ENCODE peak calls at places on chromosomes 6 and 20, in four cellular contexts. B is left lung, J is neuronal stem cell, H is ascending aorta. Z is an unnamed sample. For H3K4me1, the result is how much of the 10 kb centered on the place peaks cover.

GRCh38 chr6:39018103-39018502 is 30.5 kb upstream of the GLP1R start:
- DNase-seq in B (no peak), J (no peak), H (no peak), Z (no peak)

GRCh38 chr6:16496210-16496609 is 257.8 kb downstream of the GMPR start:
- DNase-seq in B (no peak), J (no peak), H (no peak), Z (no peak)

GRCh38 chr6:18845891-18846290 is 458.7 kb downstream of the RNF144B start:
- DNase-seq in B (no peak), J (no peak), H (no peak), Z (no peak)

GRCh38 chr20:14093652-14094051 is 98.3 kb downstream of the MACROD2 start:
- DNase-seq in B (no peak), J (no peak), H (no peak), Z (no peak)

GRCh38 chr20:2118783-2119182 is 17.2 kb downstream of the STK35 start:
- DNase-seq in B (no peak), J (no peak), H (no peak), Z (no peak)

GRCh38 chr20:40797425-40797824 is 108.4 kb upstream of the MAFB start:
- DNase-seq in B (no peak), J (no peak), H (no peak), Z (no peak)

GRCh38 chr6:39189915-39190544 is 39.2 kb downstream of the KCNK5 start:
- DNase-seq in B (no peak), J (peak), H (no peak), Z (peak)

GRCh38 chr6:147204843-147205311 is 660 bp downstream of the STXBP5 start:
- DNase-seq in B (no peak), J (no peak), H (no peak), Z (no peak)

GRCh38 chr20:39699331-39699730 is 737.2 kb downstream of the DHX35 start:
- DNase-seq in B (no peak), J (no peak), H (no peak), Z (no peak)

GRCh38 chr6:20182926-20183521 is 29.2 kb downstream of the MBOAT1 start:
- DNase-seq in B (no peak), J (no peak), H (no peak), Z (peak)

GRCh38 chr6:118748311-118749062 is 97.1 kb upstream of the CEP85L start:
- DNase-seq in B (no peak), J (no peak), H (no peak), Z (peak)

GRCh38 chr6:4909063-4909645 is 94.7 kb downstream of the RPP40 start:
- DNase-seq in B (no peak), J (no peak), H (no peak), Z (no peak)

GRCh38 chr6:150770631-150771030 is 94.9 kb upstream of the MTHFD1L start:
- DNase-seq in B (no peak), J (no peak), H (no peak), Z (no peak)

GRCh38 chr6:81683928-81684327 is 68.6 kb downstream of the TENT5A start:
- DNase-seq in B (no peak), J (no peak), H (no peak), Z (no peak)

GRCh38 chr6:36963451-36964290 is 9.1 kb downstream of the PI16 start:
- DNase-seq in B (no peak), J (no peak), H (no peak), Z (no peak)

GRCh38 chr20:46850416-46850815 is 44.2 kb upstream of the EYA2 start:
- DNase-seq in B (no peak), J (no peak), H (no peak), Z (no peak)

GRCh38 chr6:113530769-113531168 is 326.4 kb upstream of the MARCKS start:
- DNase-seq in B (no peak), J (no peak), H (no peak), Z (no peak)

GRCh38 chr20:57655812-57656161 is 35.6 kb upstream of the ZBP1 start:
- DNase-seq in B (no peak), J (no peak), H (no peak), Z (no peak)

GRCh38 chr20:33689973-33690372 is 3.8 kb upstream of the E2F1 start:
- DNase-seq in B (no peak), J (no peak), H (no peak), Z (no peak)

GRCh38 chr6:98039876-98040605 is 757.0 kb upstream of the MMS22L start:
- DNase-seq in B (no peak), J (no peak), H (no peak), Z (no peak)

GRCh38 chr6:10891960-10892359 is 5.1 kb downstream of the SYCP2L start:
- DNase-seq in B (no peak), J (no peak), H (no peak), Z (no peak)

GRCh38 chr20:17421493-17421892 is 109.7 kb downstream of the BFSP1 start:
- DNase-seq in B (no peak), J (no peak), H (no peak), Z (no peak)

GRCh38 chr6:71239694-71240093 is 48.9 kb upstream of the OGFRL1 start:
- DNase-seq in B (no peak), J (no peak), H (no peak), Z (no peak)

GRCh38 chr20:46364670-46365482 is 41.5 kb downstream of the ELMO2 start:
- DNase-seq in B (no peak), J (no peak), H (no peak), Z (no peak)

GRCh38 chr6:44462797-44463770 is 75.6 kb downstream of the CDC5L start:
- DNase-seq in B (no peak), J (no peak), H (no peak), Z (no peak)

GRCh38 chr20:5133998-5134397 is 7.2 kb downstream of the CDS2 start:
- DNase-seq in B (no peak), J (no peak), H (no peak), Z (no peak)

GRCh38 chr6:116073765-116074450 is 13.2 kb upstream of the FRK start:
- DNase-seq in B (no peak), J (no peak), H (no peak), Z (no peak)

GRCh38 chr6:47004458-47004857 is 37.7 kb downstream of the ADGRF1 start:
- DNase-seq in B (no peak), J (no peak), H (no peak), Z (no peak)

GRCh38 chr20:60632420-60633262 is 619.4 kb upstream of the CDH4 start:
- DNase-seq in B (no peak), J (no peak), H (no peak), Z (no peak)

GRCh38 chr20:43752561-43753301 is 25.9 kb upstream of the GTSF1L start:
- DNase-seq in B (peak), J (no peak), H (no peak), Z (no peak)

GRCh38 chr20:19996970-19997369 is 20.2 kb upstream of the NAA20 start:
- DNase-seq in B (no peak), J (no peak), H (no peak), Z (no peak)

GRCh38 chr6:87431263-87431662 is 23.5 kb downstream of the CFAP206 start:
- DNase-seq in B (no peak), J (no peak), H (no peak), Z (no peak)

GRCh38 chr6:44504321-44504761 is 116.8 kb downstream of the CDC5L start:
- DNase-seq in B (no peak), J (no peak), H (no peak), Z (no peak)

GRCh38 chr6:70549327-70549726 is 17.4 kb upstream of the SDHAF4 start:
- DNase-seq in B (no peak), J (no peak), H (no peak), Z (no peak)

GRCh38 chr6:105733556-105734162 is 330.8 kb upstream of the PREP start:
- DNase-seq in B (no peak), J (no peak), H (no peak), Z (no peak)

GRCh38 chr20:12053348-12053747 is 135.7 kb downstream of the BTBD3 start:
- DNase-seq in B (no peak), J (no peak), H (no peak), Z (no peak)

GRCh38 chr6:72032056-72032455 is 145.7 kb downstream of the RIMS1 start:
- DNase-seq in B (no peak), J (no peak), H (no peak), Z (no peak)

GRCh38 chr6:45187841-45188240 is 140.3 kb upstream of the RUNX2 start:
- DNase-seq in B (no peak), J (no peak), H (no peak), Z (no peak)

GRCh38 chr6:151493495-151494234 is at the start of gene CCDC170:
- DNase-seq in B (peak), J (peak), H (no peak), Z (peak)

GRCh38 chr20:48350291-48350988 is 477.4 kb downstream of the PREX1 start:
- DNase-seq in B (no peak), J (no peak), H (peak), Z (no peak)

GRCh38 chr20:50797142-50797541 is 2.3 kb downstream of the BCAS4 start:
- DNase-seq in B (no peak), J (no peak), H (no peak), Z (no peak)

GRCh38 chr20:50790651-50791277 is 4.1 kb upstream of the BCAS4 start:
- DNase-seq in B (peak), J (peak), H (peak), Z (peak)

GRCh38 chr20:50794846-50795634 is at the start of gene BCAS4:
- DNase-seq in B (peak), J (peak), H (peak), Z (peak)

GRCh38 chr20:50792708-50793574 is 1.9 kb upstream of the BCAS4 start:
- DNase-seq in B (no peak), J (no peak), H (no peak), Z (no peak)

GRCh38 chr20:50794181-50794845 is 548 bp upstream of the BCAS4 start:
- DNase-seq in B (no peak), J (no peak), H (no peak), Z (no peak)
- H3K4me1 ChIP-seq in B (under half), J (under half), H (under half), Z (under half)

GRCh38 chr6:130604869-130605401 is 222.3 kb upstream of the SMLR1 start:
- DNase-seq in B (no peak), J (no peak), H (no peak), Z (no peak)
- H3K27ac ChIP-seq in B (no peak), J (no peak), H (no peak), Z (no peak)

DNA sequence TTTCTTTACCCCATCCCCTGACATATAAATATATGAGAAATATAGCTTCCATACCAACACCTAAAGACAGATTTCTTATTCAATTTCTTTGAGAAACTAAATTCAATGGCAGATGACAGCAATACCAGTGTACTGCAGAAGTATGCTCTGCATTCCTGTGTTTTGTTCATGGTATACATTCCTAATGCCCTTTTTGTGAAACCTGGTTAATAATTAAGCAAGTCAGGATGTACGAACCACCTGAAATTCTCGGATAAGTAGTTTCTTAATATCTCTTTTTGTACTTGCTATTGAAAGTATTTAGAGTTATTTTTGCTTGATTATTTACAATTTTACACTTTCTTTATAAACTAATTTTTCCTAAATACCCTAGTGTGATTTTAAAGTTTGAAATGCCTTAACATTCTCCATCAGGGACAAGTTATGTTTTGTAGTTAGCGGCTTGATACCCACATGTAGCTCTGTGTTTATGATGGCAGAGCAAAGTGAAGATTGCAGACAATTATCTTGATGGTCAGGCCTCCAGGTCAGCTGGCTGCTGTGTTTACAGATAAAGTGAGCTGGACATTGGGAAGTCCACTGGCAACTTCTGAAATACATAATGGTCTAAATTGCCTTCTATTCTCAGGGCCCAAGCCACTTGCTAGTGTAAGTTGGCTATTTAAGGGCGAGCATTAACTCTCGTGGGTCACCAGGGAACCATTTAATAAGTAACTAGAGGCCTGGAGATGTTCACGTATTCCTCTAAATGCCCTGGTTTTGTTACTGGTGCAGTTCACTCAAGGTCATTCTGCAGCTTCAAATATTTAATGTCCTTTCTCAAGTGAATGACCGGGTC is 58.2 kb downstream of the PLCB1 start:
- DNase-seq in B (no peak), J (no peak), H (no peak), Z (no peak)
- H3K4me3 ChIP-seq in B (no peak), J (peak), H (no peak), Z (no peak)

GRCh38 chr20:62928246-62928939 is 2.1 kb upstream of the DIDO1 start:
- DNase-seq in B (no peak), J (no peak), H (no peak), Z (no peak)
- H3K4me1 ChIP-seq in B (under half), J (under half), H (under half), Z (under half)

GRCh38 chr6:57209030-57209429 is 13.1 kb downstream of the RAB23 start:
- DNase-seq in B (no peak), J (no peak), H (no peak), Z (no peak)
- H3K27ac ChIP-seq in B (no peak), J (no peak), H (no peak), Z (no peak)

GRCh38 chr20:10430704-10431103 is 3.3 kb downstream of the MKKS start:
- DNase-seq in B (no peak), J (no peak), H (no peak), Z (no peak)
- H3K4me3 ChIP-seq in B (no peak), J (no peak), H (no peak), Z (no peak)

GRCh38 chr20:53786445-53787267 is 193.0 kb upstream of the ZNF217 start:
- DNase-seq in B (no peak), J (no peak), H (no peak), Z (peak)
- H3K4me1 ChIP-seq in B (under half), J (under half), H (under half), Z (under half)

GRCh38 chr6:109230444-109230843 is 135.1 kb downstream of the CEP57L1 start:
- DNase-seq in B (no peak), J (no peak), H (no peak), Z (no peak)
- H3K27ac ChIP-seq in B (no peak), J (no peak), H (no peak), Z (no peak)

GRCh38 chr6:158347335-158347734 is 35.1 kb downstream of the TULP4 start:
- DNase-seq in B (no peak), J (no peak), H (no peak), Z (no peak)
- H3K4me3 ChIP-seq in B (no peak), J (no peak), H (no peak), Z (no peak)

Z was measured in pancreas.